ENCODE peak calls at places on chromosomes 13 and 19, in ten cellular contexts. O is mammary epithelial cell, J is iPS DF 6.9, M is left lung, F is ovary, N is IMR-90, R is thyroid gland, E is neural progenitor cell, Q is neuronal stem cell, W is PC-3. L is an unnamed sample.

GRCh38 chr13:65803706-65804392 is 1426.3 kb downstream of the PCDH9 start:
- DNase-seq in N (no peak), E (no peak), J (no peak), W (no peak), Q (no peak), F (no peak), M (no peak), R (no peak), O (no peak), L (no peak)

GRCh38 chr19:29482855-29483640 is 42.7 kb upstream of the VSTM2B start:
- DNase-seq in F (no peak), O (no peak), E (no peak), W (no peak), J (no peak), R (no peak), N (no peak), M (no peak), Q (no peak), L (no peak)

GRCh38 chr13:24071423-24072075 is 89.0 kb upstream of the SPATA13 start:
- DNase-seq in J (no peak), N (peak), M (no peak), F (no peak), W (peak), R (no peak), O (peak), E (no peak), Q (no peak), L (no peak)

GRCh38 chr19:21321996-21322395 is 7.2 kb downstream of the ZNF708 start:
- DNase-seq in R (no peak), Q (no peak), W (no peak), M (no peak), J (no peak), F (no peak), O (peak), E (no peak), N (no peak), L (no peak)

GRCh38 chr13:43835701-43836100 is 43.8 kb downstream of the CCDC122 start:
- DNase-seq in E (no peak), W (no peak), R (no peak), J (no peak), N (peak), F (no peak), Q (no peak), M (no peak), O (peak), L (no peak)

GRCh38 chr19:35138305-35138799 is 272 bp upstream of the FXYD1 start:
- DNase-seq in W (no peak), Q (no peak), E (no peak), R (no peak), O (no peak), J (no peak), M (no peak), F (peak), N (no peak), L (no peak)

GRCh38 chr13:24038405-24038804 is 122.1 kb upstream of the SPATA13 start:
- DNase-seq in W (peak), Q (no peak), J (no peak), F (no peak), M (no peak), N (peak), R (no peak), E (no peak), O (peak), L (no peak)

GRCh38 chr13:112885782-112886268 is 83.2 kb upstream of the MCF2L start:
- DNase-seq in M (peak), E (peak), Q (peak), W (peak), J (no peak), N (peak), R (peak), O (peak), F (peak), L (no peak)

GRCh38 chr19:10193666-10194499 is 870 bp downstream of the DNMT1 start:
- DNase-seq in R (no peak), E (no peak), N (peak), W (peak), Q (peak), F (no peak), M (peak), O (peak), J (peak), L (peak)

GRCh38 chr13:72798817-72799216 is 16.9 kb downstream of the PIBF1 start:
- DNase-seq in F (no peak), N (no peak), J (no peak), R (no peak), Q (no peak), E (no peak), M (no peak), O (no peak), W (no peak), L (no peak)

GRCh38 chr13:102651392-102651791 is 43.5 kb downstream of the METTL21C start:
- DNase-seq in W (peak), R (no peak), E (no peak), N (peak), F (no peak), O (peak), J (no peak), M (no peak), Q (no peak), L (no peak)

GRCh38 chr19:32012886-32013635 is 332.3 kb upstream of the ZNF507 start:
- DNase-seq in M (no peak), R (no peak), E (peak), F (no peak), N (no peak), J (no peak), Q (no peak), O (no peak), W (no peak), L (no peak)

GRCh38 chr13:99800951-99801350 is 170.6 kb downstream of the ZIC5 start:
- DNase-seq in W (no peak), R (no peak), E (peak), F (no peak), Q (no peak), O (no peak), N (no peak), M (no peak), J (no peak), L (no peak)

GRCh38 chr13:100710176-100710575 is 35.6 kb upstream of the TMTC4 start:
- DNase-seq in Q (no peak), M (no peak), W (no peak), R (no peak), O (no peak), F (no peak), N (no peak), J (no peak), E (no peak), L (no peak)

GRCh38 chr19:5698635-5699422 is 8.7 kb downstream of the RPL36 start:
- DNase-seq in M (no peak), E (no peak), N (no peak), O (no peak), J (no peak), F (no peak), R (no peak), Q (no peak), W (no peak), L (no peak)

GRCh38 chr19:44303976-44304568 is 753 bp downstream of the ZNF235 start:
- DNase-seq in W (peak), E (peak), F (peak), Q (peak), R (peak), J (no peak), M (no peak), N (peak), O (no peak), L (no peak)

GRCh38 chr19:31285744-31286143 is 63.5 kb downstream of the TSHZ3 start:
- DNase-seq in R (peak), M (no peak), F (peak), O (no peak), E (peak), Q (no peak), W (no peak), N (peak), J (no peak), L (no peak)

GRCh38 chr13:20728579-20729300 is 25.2 kb downstream of the IL17D start:
- DNase-seq in N (no peak), W (peak), O (no peak), F (no peak), M (no peak), Q (no peak), J (no peak), E (no peak), R (no peak), L (no peak)

GRCh38 chr19:3810708-3811355 is 24.7 kb upstream of the MATK start:
- DNase-seq in M (no peak), J (no peak), W (no peak), Q (no peak), F (no peak), R (no peak), O (no peak), E (no peak), N (no peak), L (no peak)

GRCh38 chr19:23409392-23410048 is 14.2 kb upstream of the ZNF91 start:
- DNase-seq in M (no peak), J (no peak), E (no peak), W (no peak), Q (no peak), N (no peak), O (no peak), R (no peak), F (no peak), L (no peak)

GRCh38 chr13:97224544-97225324 is 2.6 kb downstream of the MBNL2 start:
- DNase-seq in Q (no peak), N (peak), E (no peak), O (peak), J (no peak), F (no peak), M (no peak), R (no peak), W (peak), L (peak)

GRCh38 chr13:95704510-95704909 is 27.6 kb downstream of the DNAJC3 start:
- DNase-seq in E (no peak), J (no peak), R (no peak), N (no peak), Q (no peak), O (no peak), F (no peak), W (peak), M (no peak), L (no peak)

GRCh38 chr13:25237083-25237482 is 50.2 kb downstream of the MTMR6 start:
- DNase-seq in R (no peak), E (no peak), W (no peak), M (no peak), O (no peak), F (no peak), Q (no peak), J (no peak), N (no peak), L (no peak)

GRCh38 chr13:27170521-27171243 is 929 bp downstream of the USP12 start:
- DNase-seq in Q (peak), E (peak), F (peak), J (peak), N (no peak), W (peak), M (peak), O (no peak), R (peak), L (peak)

GRCh38 chr19:2087621-2088100 is 8.5 kb downstream of the MOB3A start:
- DNase-seq in O (no peak), E (no peak), M (no peak), J (no peak), N (no peak), Q (no peak), R (no peak), W (no peak), F (peak), L (no peak)

GRCh38 chr19:2083174-2083854 is 12.8 kb downstream of the MOB3A start:
- DNase-seq in M (peak), F (no peak), N (no peak), E (no peak), Q (no peak), J (no peak), W (no peak), R (no peak), O (no peak), L (peak)

GRCh38 chr19:2089727-2090053 is 6.4 kb downstream of the MOB3A start:
- DNase-seq in R (no peak), E (no peak), M (no peak), O (no peak), Q (no peak), N (no peak), J (no peak), W (no peak), F (no peak), L (no peak)

GRCh38 chr19:2084993-2085720 is 11.0 kb downstream of the MOB3A start:
- DNase-seq in R (peak), M (peak), Q (no peak), W (peak), F (no peak), E (no peak), J (no peak), N (no peak), O (peak), L (peak)

DNA sequence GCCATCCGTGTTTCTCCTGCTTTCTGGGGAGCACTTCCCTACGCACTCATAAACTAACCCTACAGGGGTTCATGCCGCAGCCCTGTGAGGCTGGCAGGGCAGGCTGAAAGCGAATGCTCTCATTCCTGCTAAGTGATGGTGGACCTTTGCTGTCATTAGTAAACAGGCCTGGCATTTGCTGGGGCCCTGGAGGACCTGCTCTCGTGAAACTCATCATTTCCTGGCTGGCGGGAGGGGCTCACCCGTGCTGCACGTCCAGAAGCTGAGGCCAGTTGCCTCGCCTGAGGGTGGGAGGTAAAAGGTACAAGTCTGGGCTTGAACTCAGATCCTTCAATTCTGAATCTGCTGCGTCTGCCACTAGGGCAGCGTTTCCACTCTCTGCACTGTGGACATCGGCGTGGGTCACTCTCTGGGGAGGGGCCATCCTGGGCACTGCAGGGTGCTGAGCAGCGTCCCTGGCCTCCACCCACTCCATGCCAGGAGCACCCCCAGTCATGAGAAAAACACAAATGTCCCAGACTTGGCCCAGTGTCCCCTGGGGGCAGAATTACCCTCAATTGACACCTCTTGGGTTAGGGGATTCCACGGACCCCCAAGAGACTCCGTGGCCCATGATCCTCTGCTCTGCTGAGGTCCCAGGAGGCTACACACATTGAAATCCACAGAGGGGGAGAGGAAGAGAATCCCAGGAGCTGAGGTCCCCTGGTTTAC is 7.0 kb downstream of the MOB3A start:
- DNase-seq in Q (no peak), W (peak), R (no peak), F (peak), M (no peak), J (no peak), N (peak), O (peak), E (no peak), L (no peak)
- H3K27ac ChIP-seq in Q (no peak), W (peak), R (no peak), F (no peak), M (peak), J (no peak), N (no peak), O (peak), E (no peak), L (peak)

GRCh38 chr19:58150328-58150921 is at the start of gene ZNF329:
- DNase-seq in Q (peak), R (peak), F (peak), E (peak), J (peak), N (peak), O (peak), W (peak), M (peak), L (peak)

GRCh38 chr19:58145849-58146248 is 4.7 kb downstream of the ZNF329 start:
- DNase-seq in R (no peak), W (no peak), N (no peak), E (no peak), M (no peak), Q (no peak), J (no peak), O (no peak), F (no peak), L (no peak)
- H3K4me3 ChIP-seq in R (no peak), W (no peak), N (no peak), E (no peak), M (no peak), Q (no peak), J (no peak), O (no peak), F (no peak), L (no peak)

GRCh38 chr19:1073063-1073955 is 6.3 kb downstream of the ARHGAP45 start:
- DNase-seq in N (no peak), J (no peak), M (no peak), E (no peak), O (no peak), R (peak), W (no peak), F (peak), Q (no peak), L (no peak)
- H3K27ac ChIP-seq in N (no peak), J (no peak), M (peak), E (no peak), O (no peak), R (no peak), W (no peak), F (no peak), Q (no peak), L (peak)

GRCh38 chr19:53055117-53055516 is 10.6 kb downstream of the ERVV-2 start:
- DNase-seq in E (no peak), W (peak), Q (no peak), J (no peak), F (no peak), M (no peak), O (peak), N (peak), R (peak), L (no peak)

GRCh38 chr19:53057904-53058579 is 13.5 kb downstream of the ERVV-2 start:
- DNase-seq in J (no peak), N (no peak), Q (no peak), W (peak), M (no peak), O (peak), E (peak), F (peak), R (peak), L (no peak)
- H3K4me3 ChIP-seq in J (peak), N (peak), Q (peak), W (peak), M (no peak), O (peak), E (peak), F (no peak), R (peak), L (no peak)

GRCh38 chr19:17248011-17248776 is 2.5 kb upstream of the NR2F6 start:
- DNase-seq in W (no peak), Q (no peak), F (peak), E (peak), N (no peak), O (no peak), J (no peak), M (no peak), R (no peak), L (no peak)
- H3K27ac ChIP-seq in W (no peak), Q (no peak), F (no peak), E (no peak), N (no peak), O (no peak), J (no peak), M (peak), R (no peak), L (no peak)

DNA sequence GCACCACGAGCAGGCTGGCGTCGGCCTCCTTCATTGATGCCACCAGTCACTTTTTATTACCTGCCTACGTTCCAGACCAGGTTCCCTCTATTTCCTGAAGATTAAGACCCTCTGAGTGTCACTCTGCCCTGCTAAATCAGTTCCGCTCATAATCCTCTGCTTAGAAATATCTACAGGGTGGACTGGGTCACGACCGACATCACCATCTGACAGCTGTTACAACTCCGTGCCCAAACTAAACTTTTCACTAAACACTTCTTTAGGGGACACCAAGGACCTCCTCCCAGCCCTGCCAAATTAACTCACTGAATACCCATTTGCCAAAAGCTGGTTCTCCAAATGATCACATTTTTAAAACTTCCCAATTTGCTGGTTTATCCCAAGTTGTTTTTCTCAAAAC is 71.9 kb upstream of the PEG3 start:
- DNase-seq in O (no peak), W (no peak), J (no peak), E (no peak), M (no peak), N (no peak), Q (no peak), F (no peak), R (no peak), L (no peak)
- H3K4me3 ChIP-seq in O (no peak), W (no peak), J (no peak), E (no peak), M (no peak), N (no peak), Q (no peak), F (no peak), R (no peak), L (no peak)

GRCh38 chr19:48685583-48685982 is 10.2 kb upstream of the FUT2 start:
- DNase-seq in W (peak), F (no peak), O (peak), M (no peak), Q (no peak), E (no peak), J (no peak), N (no peak), R (no peak), L (no peak)
- H3K27ac ChIP-seq in W (no peak), F (no peak), O (no peak), M (no peak), Q (no peak), E (no peak), J (no peak), N (no peak), R (no peak), L (no peak)

DNA sequence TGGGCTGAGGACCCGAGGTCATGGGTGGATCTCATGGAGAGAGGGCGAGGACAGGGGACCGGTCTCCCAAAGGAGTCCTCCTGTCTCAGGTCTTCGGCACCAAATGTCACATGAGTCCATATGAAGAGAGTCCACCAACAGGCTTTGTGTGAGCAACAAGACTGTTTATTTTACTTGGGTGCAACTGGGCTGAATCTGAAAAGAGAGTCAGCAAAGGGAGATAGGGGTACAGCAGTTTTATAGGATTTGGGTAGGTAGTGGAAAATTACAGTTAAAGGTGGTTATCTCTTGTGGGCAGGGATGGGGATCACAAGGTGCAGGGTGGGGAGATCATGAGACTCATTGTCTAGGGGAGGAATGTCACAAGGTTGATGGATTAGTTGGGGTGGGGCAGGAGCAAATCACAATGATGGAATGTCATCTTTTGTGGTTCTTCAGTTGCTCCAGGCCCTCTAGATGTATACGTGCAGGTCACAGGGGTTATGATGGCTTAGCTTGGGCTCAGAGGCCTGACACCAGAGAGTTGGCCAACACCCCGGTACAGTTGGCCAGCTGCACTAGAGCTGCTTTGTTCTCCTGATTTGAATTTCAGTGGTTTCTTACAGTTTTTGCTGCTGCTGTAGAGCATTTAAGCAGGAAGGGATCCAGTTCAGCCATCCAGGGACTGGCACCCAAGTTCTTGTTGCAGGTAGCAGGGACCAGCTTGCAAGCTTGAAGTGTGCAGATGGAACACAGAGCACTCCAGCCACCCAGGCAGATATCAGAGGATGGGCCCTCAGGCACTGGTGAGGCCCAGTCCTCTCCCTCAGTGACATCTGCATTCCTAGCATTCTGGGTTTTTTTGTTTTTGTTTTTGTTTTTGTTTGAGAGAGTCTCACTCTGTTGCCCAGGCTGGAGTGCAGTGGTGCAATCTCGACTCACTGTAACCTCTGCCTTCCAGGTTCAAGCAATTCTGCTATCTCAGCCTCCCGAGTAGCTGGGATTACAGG is 26.4 kb upstream of the IGFL1 start:
- DNase-seq in J (no peak), Q (no peak), W (peak), F (no peak), N (no peak), R (no peak), M (no peak), E (no peak), O (peak), L (no peak)
- H3K4me3 ChIP-seq in J (no peak), Q (no peak), W (no peak), F (no peak), N (no peak), R (no peak), M (no peak), E (no peak), O (peak), L (no peak)